ENCODE peak calls at places on chromosome 1, in seven cellular contexts. One of them, this sample, is unnamed.

GRCh38 chr1:244214009-244214967 is 163.2 kb downstream of the ZBTB18 start:
- DNase-seq in heart left ventricle: peak
- DNase-seq in AG04450: peak
- DNase-seq in NT2/D1: peak
- DNase-seq in skeletal muscle cell: peak
- DNase-seq in fibroblast of the aortic adventitia: peak
- DNase-seq in body of pancreas: no peak
- DNase-seq in this sample: peak

GRCh38 chr1:222288056-222288455 is 259.8 kb downstream of the HHIPL2 start:
- DNase-seq in skeletal muscle cell: no peak
- DNase-seq in body of pancreas: no peak
- DNase-seq in fibroblast of the aortic adventitia: peak
- DNase-seq in AG04450: no peak
- DNase-seq in NT2/D1: no peak
- DNase-seq in heart left ventricle: no peak
- DNase-seq in this sample: no peak

GRCh38 chr1:117600325-117600916 is 5.4 kb upstream of the TENT5C start:
- DNase-seq in fibroblast of the aortic adventitia: no peak
- DNase-seq in AG04450: no peak
- DNase-seq in skeletal muscle cell: no peak
- DNase-seq in heart left ventricle: no peak
- DNase-seq in body of pancreas: no peak
- DNase-seq in NT2/D1: no peak
- DNase-seq in this sample: no peak

GRCh38 chr1:7534061-7534825 is 236.9 kb upstream of the VAMP3 start:
- DNase-seq in AG04450: no peak
- DNase-seq in fibroblast of the aortic adventitia: no peak
- DNase-seq in heart left ventricle: peak
- DNase-seq in NT2/D1: no peak
- DNase-seq in body of pancreas: no peak
- DNase-seq in skeletal muscle cell: no peak
- DNase-seq in this sample: no peak

GRCh38 chr1:1941211-1941841 is 22.2 kb upstream of the TMEM52 start:
- DNase-seq in NT2/D1: no peak
- DNase-seq in heart left ventricle: no peak
- DNase-seq in fibroblast of the aortic adventitia: no peak
- DNase-seq in body of pancreas: no peak
- DNase-seq in AG04450: no peak
- DNase-seq in skeletal muscle cell: no peak
- DNase-seq in this sample: no peak

GRCh38 chr1:219805191-219805590 is 123.2 kb downstream of the SLC30A10 start:
- DNase-seq in NT2/D1: no peak
- DNase-seq in fibroblast of the aortic adventitia: peak
- DNase-seq in heart left ventricle: no peak
- DNase-seq in AG04450: no peak
- DNase-seq in skeletal muscle cell: no peak
- DNase-seq in body of pancreas: no peak
- DNase-seq in this sample: no peak

GRCh38 chr1:1020000-1020404 is at the start of gene AGRN:
- DNase-seq in AG04450: no peak
- DNase-seq in body of pancreas: no peak
- DNase-seq in skeletal muscle cell: no peak
- DNase-seq in NT2/D1: no peak
- DNase-seq in heart left ventricle: peak
- DNase-seq in fibroblast of the aortic adventitia: no peak
- DNase-seq in this sample: no peak

GRCh38 chr1:15690317-15690716 is 6.2 kb downstream of the PLEKHM2 start:
- DNase-seq in fibroblast of the aortic adventitia: no peak
- DNase-seq in skeletal muscle cell: no peak
- DNase-seq in heart left ventricle: no peak
- DNase-seq in NT2/D1: no peak
- DNase-seq in AG04450: no peak
- DNase-seq in body of pancreas: no peak
- DNase-seq in this sample: no peak

GRCh38 chr1:218171302-218171893 is 113.7 kb upstream of the RRP15 start:
- DNase-seq in heart left ventricle: no peak
- DNase-seq in skeletal muscle cell: no peak
- DNase-seq in NT2/D1: peak
- DNase-seq in AG04450: peak
- DNase-seq in body of pancreas: no peak
- DNase-seq in fibroblast of the aortic adventitia: peak
- DNase-seq in this sample: no peak

GRCh38 chr1:157457279-157457678 is 95.0 kb downstream of the FCRL5 start:
- DNase-seq in skeletal muscle cell: no peak
- DNase-seq in AG04450: no peak
- DNase-seq in fibroblast of the aortic adventitia: no peak
- DNase-seq in NT2/D1: no peak
- DNase-seq in heart left ventricle: no peak
- DNase-seq in body of pancreas: no peak
- DNase-seq in this sample: no peak

GRCh38 chr1:99858285-99858684 is 8.1 kb downstream of the AGL start:
- DNase-seq in body of pancreas: no peak
- DNase-seq in skeletal muscle cell: no peak
- DNase-seq in NT2/D1: no peak
- DNase-seq in AG04450: no peak
- DNase-seq in heart left ventricle: no peak
- DNase-seq in fibroblast of the aortic adventitia: no peak
- DNase-seq in this sample: no peak
- H3K4me3 ChIP-seq in body of pancreas: no peak
- H3K4me3 ChIP-seq in skeletal muscle cell: no peak
- H3K4me3 ChIP-seq in NT2/D1: no peak
- H3K4me3 ChIP-seq in AG04450: no peak
- H3K4me3 ChIP-seq in heart left ventricle: no peak
- H3K4me3 ChIP-seq in fibroblast of the aortic adventitia: no peak
- H3K4me3 ChIP-seq in this sample: no peak

DNA sequence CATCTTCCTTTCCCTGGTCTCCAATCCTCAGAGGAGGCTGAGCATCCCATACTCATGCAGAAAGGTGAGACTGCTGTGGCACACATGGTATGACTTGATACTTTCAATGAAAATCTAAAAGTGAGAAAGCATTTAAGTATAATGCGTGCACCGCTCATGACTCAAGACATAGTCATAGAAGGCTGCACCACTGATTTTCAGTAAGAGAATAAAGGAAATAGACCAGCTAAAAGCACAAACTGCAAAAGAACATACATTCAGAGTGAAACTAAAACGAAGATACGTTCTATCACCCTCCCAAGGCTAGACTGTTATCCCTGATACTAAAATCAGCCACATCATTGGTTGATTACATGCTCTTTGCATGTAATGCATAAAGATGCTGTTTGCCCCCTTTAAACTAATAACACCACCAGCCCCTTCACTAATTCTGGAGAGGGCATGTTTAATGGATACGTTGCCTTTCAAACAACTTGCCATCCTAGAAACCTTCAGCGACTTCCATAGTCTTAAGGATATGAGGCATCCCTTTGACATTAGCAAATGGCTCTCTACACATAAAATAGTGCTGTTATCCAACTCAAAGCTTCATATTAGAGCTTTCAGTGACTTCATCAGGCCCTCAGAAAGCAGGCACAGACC is 2.1 kb downstream of the PLD5 start:
- DNase-seq in NT2/D1: no peak
- DNase-seq in heart left ventricle: no peak
- DNase-seq in skeletal muscle cell: no peak
- DNase-seq in body of pancreas: no peak
- DNase-seq in fibroblast of the aortic adventitia: no peak
- DNase-seq in AG04450: no peak
- DNase-seq in this sample: no peak
- H3K4me3 ChIP-seq in NT2/D1: no peak
- H3K4me3 ChIP-seq in heart left ventricle: no peak
- H3K4me3 ChIP-seq in skeletal muscle cell: peak
- H3K4me3 ChIP-seq in body of pancreas: no peak
- H3K4me3 ChIP-seq in fibroblast of the aortic adventitia: no peak
- H3K4me3 ChIP-seq in AG04450: no peak
- H3K4me3 ChIP-seq in this sample: no peak

DNA sequence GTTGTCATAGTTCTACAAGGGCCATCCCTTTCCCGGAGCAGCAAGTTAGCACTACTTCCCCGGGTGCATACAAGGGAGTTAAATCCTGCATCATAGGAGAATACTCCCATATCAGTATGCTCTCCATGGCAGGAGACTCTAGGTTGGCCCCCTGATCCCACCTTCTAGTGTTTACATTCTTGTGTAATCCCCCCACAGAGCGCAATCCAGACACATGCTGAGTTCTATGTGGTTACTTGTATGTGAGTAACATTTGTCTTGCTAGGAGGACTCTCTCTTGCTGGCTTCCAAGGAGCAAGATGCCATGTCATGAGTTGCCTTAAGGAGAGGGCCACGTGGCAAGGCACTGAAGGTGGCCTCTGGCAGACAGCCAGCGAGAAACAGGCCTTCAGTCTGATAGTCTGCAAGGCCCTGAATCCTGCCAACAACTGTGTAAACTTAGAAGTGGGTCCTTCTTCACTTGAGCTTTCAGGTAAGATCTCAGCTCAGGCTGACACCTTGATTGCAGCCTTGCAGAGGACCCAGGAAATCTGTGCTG is 155.3 kb downstream of the CDC7 start:
- DNase-seq in body of pancreas: no peak
- DNase-seq in NT2/D1: no peak
- DNase-seq in heart left ventricle: no peak
- DNase-seq in fibroblast of the aortic adventitia: no peak
- DNase-seq in skeletal muscle cell: no peak
- DNase-seq in AG04450: no peak
- DNase-seq in this sample: no peak
- H3K4me3 ChIP-seq in body of pancreas: no peak
- H3K4me3 ChIP-seq in NT2/D1: no peak
- H3K4me3 ChIP-seq in heart left ventricle: no peak
- H3K4me3 ChIP-seq in fibroblast of the aortic adventitia: no peak
- H3K4me3 ChIP-seq in skeletal muscle cell: no peak
- H3K4me3 ChIP-seq in AG04450: no peak
- H3K4me3 ChIP-seq in this sample: no peak

DNA sequence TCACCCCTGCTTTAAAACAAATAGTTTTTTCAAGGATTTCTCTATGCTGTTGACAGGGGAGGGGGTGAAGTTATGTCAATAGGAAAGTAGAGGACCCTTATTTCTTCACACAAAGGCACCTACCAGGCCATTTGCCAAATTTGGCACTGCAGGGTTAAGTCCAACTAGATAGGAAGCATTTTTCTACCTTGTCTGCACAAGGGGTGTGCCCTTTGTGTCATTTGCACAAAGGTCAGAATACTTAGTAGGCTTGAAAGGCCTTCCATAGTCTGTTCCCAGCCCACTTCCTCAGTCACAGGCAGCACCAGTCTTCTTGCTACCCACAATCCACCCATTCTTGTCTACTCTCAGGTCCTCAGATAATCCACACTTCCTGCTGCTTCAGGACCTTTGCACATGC is 7.0 kb downstream of the TACSTD2 start:
- DNase-seq in AG04450: no peak
- DNase-seq in NT2/D1: no peak
- DNase-seq in body of pancreas: no peak
- DNase-seq in heart left ventricle: no peak
- DNase-seq in skeletal muscle cell: no peak
- DNase-seq in fibroblast of the aortic adventitia: no peak
- DNase-seq in this sample: no peak
- H3K4me3 ChIP-seq in AG04450: no peak
- H3K4me3 ChIP-seq in NT2/D1: no peak
- H3K4me3 ChIP-seq in body of pancreas: no peak
- H3K4me3 ChIP-seq in heart left ventricle: no peak
- H3K4me3 ChIP-seq in skeletal muscle cell: no peak
- H3K4me3 ChIP-seq in fibroblast of the aortic adventitia: no peak
- H3K4me3 ChIP-seq in this sample: no peak

This sample was measured in retinal pigment epithelial cell.